ENCODE peak calls at places on chromosomes 11 and 22, in four cellular contexts. G is adrenal gland, D is ovary, K is HCT116. J is an unnamed sample.

GRCh38 chr22:27534720-27535125 is 266.8 kb downstream of the MN1 start:
- DNase-seq in G (no peak), K (no peak), D (no peak), J (no peak)

GRCh38 chr22:41976070-41976901 is 7.0 kb downstream of the SEPTIN3 start:
- DNase-seq in D (no peak), G (peak; percentile 31), K (no peak), J (no peak)

GRCh38 chr11:41245704-41246398 is 213.6 kb downstream of the LRRC4C start:
- DNase-seq in G (no peak), K (no peak), D (no peak), J (no peak)

GRCh38 chr11:71446942-71447688 is 1.1 kb downstream of the DHCR7 start:
- DNase-seq in D (no peak), K (no peak), G (peak; percentile 60), J (no peak)

GRCh38 chr11:16468735-16469446 is 112.5 kb upstream of the SOX6 start:
- DNase-seq in K (no peak), G (no peak), D (no peak), J (no peak)

GRCh38 chr11:110713469-110713776 is 1.2 kb upstream of the ARHGAP20 start:
- DNase-seq in K (no peak), D (peak; percentile 13), G (no peak), J (no peak)

GRCh38 chr11:107549253-107549953 is 16.1 kb downstream of the ALKBH8 start:
- DNase-seq in D (no peak), G (peak; percentile 16), K (no peak), J (no peak)

GRCh38 chr11:78406568-78407196 is 10.9 kb downstream of the GAB2 start:
- DNase-seq in K (no peak), G (no peak), D (no peak), J (no peak)

GRCh38 chr11:124762077-124762623 is at the start of gene ESAM:
- DNase-seq in G (peak; percentile 14), K (no peak), D (no peak), J (no peak)

GRCh38 chr11:65041206-65042035 is at the start of gene SAC3D1:
- DNase-seq in K (peak; percentile 19), D (no peak), G (peak; percentile 62), J (peak; percentile 60)

GRCh38 chr11:92440701-92441338 is 216.2 kb downstream of the FAT3 start:
- DNase-seq in G (no peak), K (no peak), D (no peak), J (no peak)

GRCh38 chr22:32309585-32310251 is 47.9 kb upstream of the RFPL3 start:
- DNase-seq in K (no peak), G (no peak), D (no peak), J (no peak)

GRCh38 chr22:27989758-27990450 is 70.8 kb upstream of the PITPNB start:
- DNase-seq in D (peak; percentile 10), G (no peak), K (no peak), J (no peak)

GRCh38 chr11:443542-444199 is 1.9 kb upstream of the ANO9 start:
- DNase-seq in G (no peak), D (no peak), K (no peak), J (no peak)

GRCh38 chr11:64787526-64788320 is 9.4 kb upstream of the SF1 start:
- DNase-seq in G (peak; percentile 72), K (no peak), D (peak; percentile 51), J (peak; percentile 77)

GRCh38 chr11:47061429-47062178 is 115.1 kb downstream of the ARFGAP2 start:
- DNase-seq in G (no peak), D (no peak), K (no peak), J (no peak)

GRCh38 chr22:23856721-23857605 is 712 bp upstream of the SLC2A11 start:
- DNase-seq in D (peak; percentile 54), K (no peak), G (peak; percentile 57), J (no peak)
- TF ChIP-seq POLR2A in D (no peak), K (no peak), G (no peak), J (no peak)

GRCh38 chr11:95065336-95065735 is 1.4 kb upstream of the SRSF8 start:
- DNase-seq in G (no peak), D (no peak), K (no peak), J (no peak)

GRCh38 chr11:95066721-95067041 is at the start of gene SRSF8:
- DNase-seq in G (no peak), K (peak; percentile 71), D (no peak), J (no peak)

GRCh38 chr11:95067042-95067827 is 516 bp downstream of the SRSF8 start:
- DNase-seq in D (peak; percentile 87), G (peak; percentile 86), K (no peak), J (no peak)

GRCh38 chr11:95067828-95068244 is 1.1 kb downstream of the SRSF8 start:
- DNase-seq in G (no peak), D (no peak), K (no peak), J (no peak)

DNA sequence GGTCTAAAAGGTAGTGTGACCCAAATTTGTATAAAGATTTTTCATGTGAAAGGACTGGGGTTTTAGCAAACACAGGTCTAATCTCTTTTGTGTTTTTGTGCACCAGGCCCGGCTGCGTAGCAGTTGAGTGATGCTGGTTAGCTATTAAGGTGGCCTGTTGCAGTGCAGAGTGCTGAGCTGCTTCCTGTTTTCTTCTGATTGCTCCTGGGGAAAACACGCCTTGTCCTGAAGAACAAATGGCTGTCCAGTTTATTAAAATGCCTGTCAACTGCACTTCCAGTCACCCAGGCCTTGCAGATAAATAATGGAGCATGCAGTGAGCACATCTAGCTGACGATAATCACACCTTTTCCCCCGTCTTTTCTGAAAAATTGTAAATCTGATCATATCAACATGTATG is 1.8 kb downstream of the SRSF8 start:
- DNase-seq in G (peak; percentile 86), K (peak; percentile 94), D (peak; percentile 86), J (no peak)
- TF ChIP-seq POLR2A in G (peak; percentile 93), K (peak; percentile 73), D (peak; percentile 75), J (no peak)

GRCh38 chr11:3747704-3748103 is 49.6 kb downstream of the NUP98 start:
- DNase-seq in D (no peak), G (no peak), K (no peak), J (peak; percentile 31)
- TF ChIP-seq POLR2A in D (no peak), G (no peak), K (no peak), J (no peak)

DNA sequence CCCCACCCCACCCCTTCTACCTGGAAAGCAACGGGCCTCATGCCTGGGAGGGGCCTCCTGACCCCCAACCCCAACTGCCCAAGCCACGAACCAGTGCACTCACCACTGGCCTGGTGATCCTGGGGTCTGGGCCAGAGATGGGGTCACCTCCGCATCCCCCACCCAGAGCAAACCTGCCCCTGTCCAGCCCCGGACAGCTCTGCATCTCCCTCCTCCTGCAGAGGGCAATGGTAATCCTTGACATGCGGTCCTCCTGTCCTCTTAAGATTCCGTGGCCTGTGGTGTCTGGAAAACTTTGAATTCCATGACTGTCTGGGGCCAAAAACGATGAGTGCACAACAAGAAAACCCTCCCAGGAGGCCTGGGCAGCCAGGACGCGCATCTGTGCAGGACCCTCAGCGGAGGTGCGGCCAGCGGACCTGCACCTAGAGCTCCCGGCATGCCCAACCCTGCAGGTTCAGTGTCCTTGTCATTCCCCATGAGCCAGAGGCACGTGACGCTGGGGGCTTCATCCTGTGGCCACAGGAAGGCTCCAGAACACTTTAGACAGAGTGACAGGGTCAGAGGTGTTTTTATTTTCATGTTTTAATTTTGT is 16.1 kb upstream of the PPARA start:
- DNase-seq in G (no peak), D (no peak), K (no peak), J (no peak)
- TF ChIP-seq POLR2A in G (no peak), D (no peak), K (no peak), J (no peak)

GRCh38 chr22:36252754-36253522 is at the start of gene APOL1:
- DNase-seq in G (peak; percentile 36), K (no peak), D (peak; percentile 65), J (peak; percentile 24)
- TF ChIP-seq POLR2A in G (peak; percentile 45), K (no peak), D (peak; percentile 49), J (peak; percentile 13)

GRCh38 chr11:85682330-85683305 is 3.4 kb downstream of the CCDC89 start:
- DNase-seq in G (peak; percentile 73), D (peak; percentile 79), K (no peak), J (no peak)
- TF ChIP-seq POLR2A in G (no peak), D (peak; percentile 33), K (no peak), J (peak; percentile 34)

GRCh38 chr22:23712256-23712655 is 21.4 kb downstream of the RGL4 start:
- DNase-seq in D (no peak), K (no peak), G (no peak), J (no peak)
- TF ChIP-seq POLR2A in D (no peak), K (no peak), G (no peak), J (no peak)

GRCh38 chr11:83011333-83012167 is 60.1 kb downstream of the RAB30 start:
- DNase-seq in K (no peak), D (no peak), G (no peak), J (no peak)
- TF ChIP-seq POLR2A in K (no peak), D (no peak), G (no peak), J (no peak)

GRCh38 chr22:29553391-29554224 is at the start of gene THOC5:
- DNase-seq in K (peak; percentile 89), G (peak; percentile 94), D (peak; percentile 94), J (peak; percentile 90)
- TF ChIP-seq POLR2A in K (no peak), G (peak; percentile 70), D (no peak), J (peak; percentile 48)

DNA sequence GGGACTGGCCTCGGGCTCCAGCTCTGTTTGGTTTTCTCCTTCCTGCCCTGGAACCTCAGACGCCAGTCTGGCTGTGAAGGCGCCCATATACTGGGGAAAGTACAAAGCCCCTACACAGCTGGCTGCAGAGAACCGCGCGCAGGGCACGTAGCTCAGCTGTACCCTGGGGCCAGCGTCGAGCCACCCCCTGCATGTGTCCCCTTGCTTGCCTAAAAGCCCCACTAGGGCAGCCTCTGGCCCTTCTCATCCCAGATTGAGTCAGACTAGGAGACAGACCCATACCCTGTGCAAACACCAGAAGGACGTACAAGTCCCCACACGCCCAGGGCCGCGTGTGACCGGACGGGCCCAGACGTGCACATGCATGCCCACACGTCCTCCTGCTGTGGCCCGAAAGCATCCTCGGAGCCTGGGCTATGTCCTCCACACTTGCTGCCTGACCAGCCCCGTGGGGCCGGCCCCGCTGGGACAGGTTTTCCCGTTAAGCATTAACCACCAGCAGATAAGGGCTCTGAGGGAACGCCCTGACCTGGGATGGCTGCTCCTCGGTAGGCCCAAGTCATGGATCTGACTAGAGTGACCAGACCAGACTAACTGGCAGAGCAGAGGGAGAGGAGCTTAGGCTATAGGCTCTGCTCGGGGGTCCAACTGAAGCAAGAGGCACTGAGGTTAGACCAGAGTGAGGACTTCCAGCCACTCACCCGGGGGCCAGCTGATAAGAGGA is 4.1 kb upstream of the SYT8 start:
- DNase-seq in K (no peak), D (no peak), G (no peak), J (no peak)
- TF ChIP-seq POLR2A in K (no peak), D (no peak), G (no peak), J (no peak)

J was measured in H54.